ENCODE peak calls at places on chromosomes 3 and 15, in nine cellular contexts. W, N, H, F, P, K, Z, T and E are unnamed samples. For H3K36me3, the result is how much of the 10 kb centered on the place peaks cover.

GRCh38 chr3:192860464-192860863 is 57.2 kb downstream of the MB21D2 start:
- DNase-seq in W (no peak), N (no peak), H (no peak), F (no peak), P (no peak), K (no peak), Z (no peak), T (no peak), E (no peak)

GRCh38 chr3:124584552-124585391 is 145.5 kb upstream of the UMPS start:
- DNase-seq in W (peak), N (no peak), H (peak), F (peak), P (peak), K (peak), Z (peak), T (no peak), E (peak)

GRCh38 chr3:45781271-45781670 is 15.1 kb downstream of the SLC6A20 start:
- DNase-seq in W (no peak), N (no peak), H (no peak), F (no peak), P (no peak), K (no peak), Z (no peak), T (no peak), E (no peak)

GRCh38 chr3:48088056-48088748 is 72.0 kb upstream of the MAP4 start:
- DNase-seq in W (no peak), N (no peak), H (no peak), F (no peak), P (no peak), K (no peak), Z (peak), T (no peak), E (no peak)

GRCh38 chr15:65993226-65993625 is 123.9 kb downstream of the RAB11A start:
- DNase-seq in W (no peak), N (no peak), H (no peak), F (no peak), P (no peak), K (no peak), Z (no peak), T (no peak), E (no peak)

GRCh38 chr3:121660356-121661171 is at the start of gene HCLS1:
- DNase-seq in W (peak), N (no peak), H (no peak), F (no peak), P (no peak), K (no peak), Z (peak), T (peak), E (peak)

GRCh38 chr15:90895571-90896117 is 7.5 kb upstream of the MAN2A2 start:
- DNase-seq in W (no peak), N (no peak), H (no peak), F (no peak), P (no peak), K (no peak), Z (peak), T (no peak), E (no peak)

GRCh38 chr15:73991726-73992593 is at the start of gene STOML1:
- DNase-seq in W (peak), N (no peak), H (peak), F (peak), P (peak), K (peak), Z (peak), T (peak), E (peak)

GRCh38 chr3:183261103-183261502 is 8.1 kb downstream of the B3GNT5 start:
- DNase-seq in W (no peak), N (no peak), H (no peak), F (peak), P (no peak), K (no peak), Z (no peak), T (no peak), E (no peak)

GRCh38 chr3:123281929-123282328 is 80.2 kb downstream of the SEC22A start:
- DNase-seq in W (no peak), N (no peak), H (no peak), F (no peak), P (no peak), K (no peak), Z (no peak), T (no peak), E (no peak)

GRCh38 chr15:90184786-90185704 is 16.1 kb upstream of the SEMA4B start:
- DNase-seq in W (peak), N (no peak), H (peak), F (peak), P (peak), K (peak), Z (peak), T (peak), E (peak)

GRCh38 chr3:181707980-181708379 is 3.7 kb upstream of the SOX2 start:
- DNase-seq in W (no peak), N (no peak), H (no peak), F (no peak), P (no peak), K (no peak), Z (no peak), T (no peak), E (no peak)

GRCh38 chr3:23612296-23612891 is 193.4 kb upstream of the UBE2E1 start:
- DNase-seq in W (no peak), N (peak), H (no peak), F (peak), P (no peak), K (no peak), Z (no peak), T (no peak), E (no peak)

GRCh38 chr15:78162038-78162437 is 12.9 kb downstream of the IDH3A start:
- DNase-seq in W (no peak), N (no peak), H (no peak), F (no peak), P (no peak), K (no peak), Z (no peak), T (peak), E (no peak)
- H3K36me3 ChIP-seq in W (under half), N (under half), H (under half), F (under half), P (half or more), K (under half), Z (under half), T (under half), E (under half)

DNA sequence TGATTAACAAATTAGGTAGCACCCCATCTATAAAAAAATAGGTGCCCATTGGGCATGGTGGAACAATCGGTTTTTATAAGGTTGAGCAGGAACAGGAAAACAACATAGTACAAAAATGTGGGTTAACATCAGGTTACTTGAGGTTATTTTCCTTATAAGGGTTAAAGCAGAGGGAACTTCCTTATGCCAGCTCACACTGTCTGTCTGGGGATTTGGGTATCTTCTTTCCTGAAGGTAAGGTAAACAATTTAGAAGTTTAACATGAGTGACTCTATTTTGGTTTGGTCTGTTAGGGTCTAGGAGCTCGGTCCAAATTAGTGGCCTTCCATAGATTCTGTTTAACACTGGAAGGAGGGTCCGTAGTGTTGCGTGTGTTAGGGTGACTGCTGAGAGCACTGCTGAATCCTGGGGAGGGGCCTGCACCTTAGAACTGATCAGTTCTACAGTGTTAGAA is 14.7 kb downstream of the CHD2 start:
- DNase-seq in W (no peak), N (no peak), H (no peak), F (peak), P (no peak), K (no peak), Z (no peak), T (no peak), E (no peak)
- H3K36me3 ChIP-seq in W (under half), N (under half), H (under half), F (under half), P (half or more), K (under half), Z (under half), T (under half), E (under half)

GRCh38 chr3:50095352-50095998 is 6.8 kb downstream of the RBM5 start:
- DNase-seq in W (no peak), N (no peak), H (no peak), F (peak), P (no peak), K (no peak), Z (no peak), T (no peak), E (no peak)

GRCh38 chr3:50102558-50102957 is 13.8 kb downstream of the RBM5 start:
- DNase-seq in W (no peak), N (no peak), H (no peak), F (no peak), P (no peak), K (no peak), Z (no peak), T (no peak), E (no peak)

DNA sequence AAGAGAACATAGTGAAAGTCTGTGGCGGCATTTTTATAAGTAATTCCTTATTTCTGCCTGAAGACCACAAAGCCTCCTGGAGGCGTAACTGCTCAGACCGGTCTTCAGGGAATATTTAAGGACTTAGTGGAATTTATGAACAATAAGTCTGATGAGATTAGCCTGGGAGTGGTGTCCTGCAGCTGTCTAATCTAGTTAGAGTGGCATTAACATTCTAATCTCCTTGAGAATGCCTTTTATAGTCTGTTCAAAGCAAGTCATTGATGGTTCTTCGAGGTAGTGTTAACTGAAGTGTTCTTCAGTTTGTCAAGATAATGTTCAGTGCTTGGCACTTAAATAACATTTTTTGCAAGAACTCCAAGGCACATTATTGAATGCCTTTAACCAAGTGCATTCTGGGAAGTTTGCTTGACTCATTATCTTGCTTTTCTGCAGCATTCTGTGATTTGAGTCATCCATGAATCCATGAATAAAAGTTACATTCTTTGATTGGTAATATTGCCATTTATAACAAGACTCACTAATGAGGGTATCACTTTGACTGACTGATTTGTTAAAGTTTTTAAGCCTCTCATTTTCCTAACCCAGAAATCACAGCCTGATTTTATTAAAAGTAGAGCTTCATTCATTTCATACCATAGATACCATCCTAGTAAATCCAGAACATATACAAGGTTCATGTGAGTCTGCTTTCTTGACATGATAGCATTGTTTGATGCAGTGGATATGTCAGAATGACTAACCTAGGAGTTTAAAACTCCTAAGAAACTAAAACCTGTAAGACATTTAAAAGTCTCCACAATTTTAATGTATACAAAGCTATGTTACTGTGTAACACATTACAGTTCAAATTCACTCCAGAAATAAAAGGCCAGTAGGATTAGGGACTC is 12.5 kb downstream of the RBM5 start:
- DNase-seq in W (no peak), N (no peak), H (no peak), F (peak), P (no peak), K (no peak), Z (no peak), T (no peak), E (no peak)
- H3K36me3 ChIP-seq in W (under half), N (under half), H (under half), F (half or more), P (half or more), K (under half), Z (under half), T (half or more), E (half or more)

GRCh38 chr15:34793901-34794300 is 1.4 kb downstream of the ACTC1 start:
- DNase-seq in W (no peak), N (no peak), H (no peak), F (no peak), P (no peak), K (no peak), Z (no peak), T (no peak), E (no peak)
- H3K36me3 ChIP-seq in W (under half), N (under half), H (under half), F (under half), P (under half), K (under half), Z (under half), T (under half), E (under half)

DNA sequence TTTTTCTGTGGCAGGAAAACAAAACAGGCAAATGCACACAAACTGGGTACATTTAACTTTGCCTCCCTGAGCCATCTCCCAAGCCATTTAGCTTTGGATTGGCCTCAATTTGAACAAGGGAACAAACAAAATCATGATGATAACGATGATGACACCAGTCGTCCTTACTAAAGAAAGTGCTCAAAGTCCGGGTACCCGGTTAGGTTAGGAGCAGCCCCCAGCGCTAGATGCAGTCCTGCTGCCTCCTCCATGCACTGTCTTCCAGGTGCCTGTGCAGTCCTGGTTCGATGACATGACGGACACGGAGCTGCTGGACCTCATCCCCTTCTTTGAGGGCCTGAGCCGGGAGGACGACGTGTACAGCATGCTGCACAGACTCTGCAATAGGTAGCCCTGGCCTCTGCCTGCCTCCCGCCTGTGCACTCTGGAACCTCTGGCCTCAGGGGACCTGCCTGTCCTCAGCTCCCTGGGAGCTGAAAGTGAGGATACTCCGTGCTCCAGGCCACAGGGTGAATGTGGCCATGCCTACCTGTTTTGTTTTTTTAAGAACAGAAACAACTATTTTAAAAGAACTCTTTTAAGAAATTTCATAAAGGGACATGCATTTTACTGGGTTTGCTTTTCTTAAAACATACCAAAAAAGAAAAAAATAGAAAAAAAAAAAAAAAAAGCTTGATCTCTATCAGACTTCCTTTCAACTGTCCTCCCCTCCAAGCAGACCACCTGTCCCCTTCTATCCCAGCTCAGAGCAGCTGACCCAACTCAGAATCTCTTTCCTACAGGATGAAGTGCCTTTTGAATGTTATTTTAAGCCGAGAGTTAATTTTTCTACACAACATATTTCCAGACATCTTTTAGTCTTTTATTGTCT is 9.9 kb upstream of the VILL start:
- DNase-seq in W (no peak), N (no peak), H (no peak), F (no peak), P (no peak), K (no peak), Z (no peak), T (no peak), E (no peak)
- H3K36me3 ChIP-seq in W (under half), N (under half), H (under half), F (under half), P (under half), K (under half), Z (under half), T (under half), E (under half)

DNA sequence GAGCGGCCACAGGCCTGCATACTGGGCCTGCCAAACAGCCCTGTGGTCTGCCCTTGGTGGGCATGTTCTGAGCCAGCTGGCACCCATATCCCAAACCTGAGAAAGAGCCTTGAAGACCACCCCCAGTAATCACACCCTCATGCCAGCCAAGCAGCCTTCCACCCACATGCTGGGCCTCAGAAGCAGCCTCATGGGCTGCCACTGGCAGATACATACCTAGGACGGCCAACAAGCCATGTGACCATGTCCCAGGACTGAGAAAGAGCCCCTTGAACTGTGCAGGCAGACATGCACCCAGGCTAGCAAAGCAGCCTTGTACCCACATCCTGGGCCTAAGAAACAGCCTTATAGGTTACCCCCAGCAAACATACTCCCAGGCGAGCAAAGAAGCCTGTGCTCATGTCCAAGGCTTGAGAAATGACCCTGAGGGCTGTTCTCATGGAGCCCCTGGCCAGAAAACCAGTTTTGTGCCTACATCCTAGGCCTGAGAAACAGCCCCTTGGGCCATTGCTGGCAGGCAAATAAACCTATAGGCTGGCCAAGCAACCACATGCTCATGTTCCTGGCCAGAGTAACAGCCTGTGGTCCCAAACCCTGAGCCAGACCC is 24.9 kb downstream of the TUBGCP5 start:
- DNase-seq in W (no peak), N (no peak), H (no peak), F (no peak), P (no peak), K (no peak), Z (no peak), T (no peak), E (no peak)
- H3K36me3 ChIP-seq in W (under half), N (under half), H (under half), F (half or more), P (half or more), K (under half), Z (under half), T (under half), E (under half)